ENCODE peak calls at places on chromosomes 6 and 20, in six cellular contexts. G is H9, F is D721Med, Z is heart right ventricle, N is ovary, Q is mesothelial cell of epicardium. L is an unnamed sample.

GRCh38 chr6:158042245-158042798 is 60.7 kb downstream of the SYNJ2 start:
- DNase-seq in F (no peak), Z (peak; percentile 67), Q (no peak), G (peak; percentile 26), N (peak; percentile 63), L (peak; percentile 72)

GRCh38 chr6:43125555-43125954 is 45.5 kb upstream of the SRF start:
- DNase-seq in F (no peak), G (no peak), N (no peak), Q (no peak), Z (no peak), L (no peak)

GRCh38 chr20:17657898-17658647 is 24.0 kb downstream of the RRBP1 start:
- DNase-seq in N (no peak), Q (no peak), F (no peak), Z (no peak), G (no peak), L (no peak)

GRCh38 chr6:115982453-115982852 is 78.2 kb downstream of the FRK start:
- DNase-seq in F (no peak), Q (no peak), Z (no peak), N (no peak), G (no peak), L (peak; percentile 45)

GRCh38 chr6:33217681-33218080 is 9.4 kb downstream of the RING1 start:
- DNase-seq in G (no peak), Z (no peak), Q (no peak), F (no peak), N (no peak), L (no peak)

GRCh38 chr20:46063652-46064054 is 26.1 kb downstream of the NCOA5 start:
- DNase-seq in Z (no peak), N (no peak), F (no peak), Q (no peak), G (no peak), L (no peak)

GRCh38 chr6:2086328-2087008 is 158.9 kb downstream of the GMDS start:
- DNase-seq in Q (no peak), G (no peak), Z (no peak), F (no peak), N (no peak), L (no peak)

GRCh38 chr6:18823782-18824386 is 436.7 kb downstream of the RNF144B start:
- DNase-seq in F (no peak), Z (no peak), Q (no peak), N (no peak), G (peak; percentile 67), L (peak; percentile 62)

GRCh38 chr20:24017160-24017761 is 28.7 kb upstream of the GGTLC1 start:
- DNase-seq in Q (no peak), Z (no peak), N (no peak), G (no peak), F (no peak), L (peak; percentile 57)

GRCh38 chr20:58746551-58747399 is 54.2 kb downstream of the NPEPL1 start:
- DNase-seq in Z (no peak), Q (no peak), F (no peak), N (no peak), G (no peak), L (no peak)

GRCh38 chr6:138622967-138623366 is 123.7 kb upstream of the NHSL1 start:
- DNase-seq in Q (no peak), G (no peak), N (no peak), F (no peak), Z (no peak), L (no peak)

GRCh38 chr20:18717062-18717461 is 96.5 kb upstream of the SCP2D1 start:
- DNase-seq in F (no peak), G (no peak), Q (no peak), N (no peak), Z (no peak), L (no peak)

GRCh38 chr6:34608321-34609091 is 52.4 kb upstream of the SPDEF start:
- DNase-seq in N (no peak), F (no peak), Q (no peak), G (no peak), Z (no peak), L (peak; percentile 25)

GRCh38 chr6:153231048-153231635 is 100.1 kb upstream of the RGS17 start:
- DNase-seq in G (peak; percentile 76), N (no peak), F (no peak), Q (peak; percentile 75), Z (peak; percentile 31), L (peak; percentile 62)

GRCh38 chr20:47816487-47817451 is 31.5 kb upstream of the SULF2 start:
- DNase-seq in F (no peak), Z (no peak), Q (no peak), G (no peak), N (no peak), L (no peak)

GRCh38 chr6:3253597-3253961 is 5.2 kb upstream of the PSMG4 start:
- DNase-seq in Z (no peak), Q (no peak), G (no peak), F (no peak), N (no peak), L (no peak)

DNA sequence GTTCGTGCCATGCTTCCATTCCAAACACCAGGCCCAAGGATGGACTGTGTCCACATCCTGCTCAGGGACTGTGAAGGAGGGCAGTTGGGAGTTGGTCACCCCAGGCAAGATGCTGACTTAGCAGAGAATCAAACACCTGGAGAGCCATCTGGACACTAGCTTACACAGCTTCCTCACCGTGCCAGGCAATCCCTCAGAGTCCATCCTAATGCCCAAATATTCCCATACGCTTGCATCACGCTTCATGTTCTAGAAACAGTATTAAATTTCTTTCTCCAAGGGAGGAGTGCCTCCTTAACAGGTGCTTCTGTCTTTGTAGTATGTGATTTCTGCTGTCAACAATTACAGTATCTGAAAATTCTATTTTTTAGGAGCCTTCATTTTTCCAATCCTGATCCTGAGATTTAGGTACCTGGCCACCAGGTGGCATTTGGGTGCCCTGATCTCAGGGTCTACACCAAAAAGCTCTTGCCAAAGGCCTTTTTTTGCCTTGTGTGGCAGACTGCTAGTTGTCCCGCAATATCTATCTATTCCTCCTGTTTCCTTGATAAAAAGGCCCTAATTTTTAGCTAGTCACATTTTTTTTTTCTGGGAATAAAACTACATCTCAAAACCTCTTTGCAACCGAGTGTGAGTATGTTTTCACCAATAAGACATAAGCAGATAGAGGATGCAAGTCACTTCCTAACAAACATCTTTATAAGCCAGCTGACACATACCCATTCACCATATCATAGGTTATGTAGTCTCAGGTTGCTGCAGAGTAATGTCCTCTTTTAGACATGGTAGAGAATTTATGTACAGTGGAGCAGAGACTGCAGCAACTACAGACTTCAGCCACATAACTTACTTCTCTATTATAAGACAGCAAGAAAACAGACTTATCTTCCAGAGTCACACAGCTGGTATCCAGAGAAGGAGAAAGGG is 85.0 kb downstream of the PREP start:
- DNase-seq in Z (no peak), F (no peak), Q (no peak), G (no peak), N (no peak), L (peak; percentile 61)
- TF ChIP-seq CTCF in Z (peak; percentile 41), F (peak; percentile 17), Q (peak; percentile 61), G (peak; percentile 72), N (no peak), L (peak; percentile 74)

GRCh38 chr6:84568971-84569370 is 195.4 kb downstream of the TBX18 start:
- DNase-seq in N (no peak), G (no peak), Q (no peak), F (no peak), Z (no peak), L (peak; percentile 34)
- TF ChIP-seq CTCF in N (no peak), G (peak; percentile 56), Q (no peak), F (peak; percentile 20), Z (peak; percentile 16), L (peak; percentile 64)

DNA sequence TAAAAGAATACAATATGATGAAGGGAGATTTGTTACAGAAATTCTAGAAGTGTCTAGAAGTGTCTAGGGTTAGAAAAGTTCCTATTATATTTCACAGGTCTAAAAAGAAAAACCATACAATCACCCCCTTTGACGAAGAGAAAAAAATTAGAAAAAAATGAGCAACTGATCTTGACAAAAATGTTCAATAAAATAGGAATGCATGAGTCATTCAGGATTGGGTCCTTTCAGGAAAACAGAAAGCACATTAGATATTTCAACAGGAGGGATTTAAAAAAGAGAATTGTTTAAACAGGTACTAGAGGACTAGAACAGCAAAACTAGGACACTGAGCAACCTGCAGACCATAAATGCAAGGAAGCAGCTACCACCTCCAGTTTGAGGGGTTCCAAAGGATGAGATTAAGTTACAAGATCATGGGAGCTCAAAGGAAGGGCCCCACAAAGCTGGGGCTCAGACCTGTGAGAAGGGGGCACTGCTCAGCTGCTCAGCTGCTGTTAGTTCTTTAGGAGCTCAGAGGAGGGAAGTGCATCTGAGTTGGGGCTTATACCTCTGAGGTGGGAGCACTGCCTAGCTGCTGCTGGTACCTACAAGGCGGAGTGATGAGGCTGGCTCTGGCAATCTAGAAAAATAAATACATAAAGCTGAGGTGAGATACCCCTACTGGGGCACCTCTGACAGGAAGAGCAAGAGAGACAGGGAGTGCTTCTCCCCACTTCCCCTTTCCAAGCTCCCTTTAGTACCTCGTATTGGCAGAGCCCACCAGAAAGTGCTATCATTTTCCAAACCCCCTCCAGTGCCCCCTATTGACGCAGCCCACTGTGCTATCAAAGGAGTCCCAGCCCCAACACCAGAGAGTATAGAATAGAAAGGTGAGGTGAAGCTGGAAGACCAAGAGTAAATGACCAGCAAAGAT is 27.1 kb upstream of the BEND6 start:
- DNase-seq in N (no peak), F (no peak), Z (no peak), G (peak; percentile 37), Q (no peak), L (peak; percentile 54)
- TF ChIP-seq CTCF in N (no peak), F (no peak), Z (no peak), G (peak; percentile 35), Q (no peak), L (no peak)

GRCh38 chr6:113120577-113121285 is 736.4 kb upstream of the MARCKS start:
- DNase-seq in F (no peak), Z (no peak), N (no peak), Q (peak; percentile 37), G (no peak), L (peak; percentile 82)

GRCh38 chr6:113120214-113120576 is 737.0 kb upstream of the MARCKS start:
- DNase-seq in N (no peak), G (no peak), Q (no peak), F (no peak), Z (no peak), L (peak; percentile 90)

GRCh38 chr6:113128020-113128419 is 729.1 kb upstream of the MARCKS start:
- DNase-seq in Z (no peak), Q (no peak), N (no peak), F (no peak), G (no peak), L (no peak)

DNA sequence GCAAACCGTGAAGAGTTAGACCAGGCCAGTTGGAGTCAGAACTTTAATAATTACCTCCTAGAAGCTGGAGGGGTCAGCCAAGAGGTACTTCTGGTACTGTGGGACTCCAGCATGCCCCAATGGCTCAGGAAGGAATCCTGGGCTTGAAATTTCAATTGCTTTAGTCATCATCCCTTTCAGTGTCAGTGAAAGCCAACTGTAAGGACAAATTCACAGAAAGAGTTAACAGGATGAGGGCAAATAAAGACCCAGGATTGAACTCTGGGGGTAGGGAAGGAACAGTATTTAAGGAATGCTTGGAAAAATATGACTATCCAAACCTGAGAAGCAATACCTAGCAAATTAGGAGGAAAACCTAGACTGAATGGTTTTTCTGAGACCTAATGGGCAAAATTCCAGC is 735.1 kb upstream of the MARCKS start:
- DNase-seq in Q (no peak), N (no peak), Z (no peak), F (no peak), G (peak; percentile 53), L (peak; percentile 88)
- TF ChIP-seq CTCF in Q (no peak), N (no peak), Z (peak; percentile 43), F (no peak), G (peak; percentile 58), L (peak; percentile 44)